ENCODE peak calls at places on chromosomes 2 and 18, in five cellular contexts. One of them, this sample, is unnamed.

GRCh38 chr2:18154259-18154658 is 275.8 kb downstream of the KCNS3 start:
- DNase-seq in A549: no peak
- DNase-seq in PC-3: peak
- DNase-seq in heart right ventricle: no peak
- DNase-seq in mammary epithelial cell: peak
- DNase-seq in this sample: no peak

GRCh38 chr2:187008111-187008510 is 159.1 kb upstream of the ZSWIM2 start:
- DNase-seq in PC-3: peak
- DNase-seq in heart right ventricle: no peak
- DNase-seq in mammary epithelial cell: peak
- DNase-seq in A549: no peak
- DNase-seq in this sample: no peak

GRCh38 chr18:69490813-69491212 is 90.1 kb downstream of the DOK6 start:
- DNase-seq in A549: no peak
- DNase-seq in heart right ventricle: no peak
- DNase-seq in mammary epithelial cell: no peak
- DNase-seq in PC-3: peak
- DNase-seq in this sample: no peak

GRCh38 chr18:44731866-44732555 is 51.3 kb downstream of the SETBP1 start:
- DNase-seq in mammary epithelial cell: peak
- DNase-seq in heart right ventricle: no peak
- DNase-seq in A549: no peak
- DNase-seq in PC-3: peak
- DNase-seq in this sample: peak

GRCh38 chr2:185316383-185316782 is 422.2 kb upstream of the FSIP2 start:
- DNase-seq in PC-3: no peak
- DNase-seq in heart right ventricle: no peak
- DNase-seq in A549: no peak
- DNase-seq in mammary epithelial cell: no peak
- DNase-seq in this sample: no peak

GRCh38 chr2:228282371-228282770 is 100.9 kb upstream of the SPHKAP start:
- DNase-seq in PC-3: no peak
- DNase-seq in A549: no peak
- DNase-seq in heart right ventricle: no peak
- DNase-seq in mammary epithelial cell: no peak
- DNase-seq in this sample: no peak

GRCh38 chr2:198165289-198165688 is 360.9 kb downstream of the PLCL1 start:
- DNase-seq in heart right ventricle: no peak
- DNase-seq in PC-3: no peak
- DNase-seq in A549: no peak
- DNase-seq in mammary epithelial cell: no peak
- DNase-seq in this sample: no peak

GRCh38 chr2:127864877-127865276 is 6.9 kb upstream of the POLR2D start:
- DNase-seq in A549: peak
- DNase-seq in heart right ventricle: no peak
- DNase-seq in mammary epithelial cell: no peak
- DNase-seq in PC-3: no peak
- DNase-seq in this sample: peak

GRCh38 chr18:54149078-54149697 is 75.3 kb downstream of the MBD2 start:
- DNase-seq in mammary epithelial cell: peak
- DNase-seq in heart right ventricle: no peak
- DNase-seq in A549: peak
- DNase-seq in PC-3: peak
- DNase-seq in this sample: peak

GRCh38 chr2:20106746-20107145 is 55.3 kb upstream of the LAPTM4A start:
- DNase-seq in PC-3: peak
- DNase-seq in mammary epithelial cell: peak
- DNase-seq in A549: no peak
- DNase-seq in heart right ventricle: peak
- DNase-seq in this sample: peak

GRCh38 chr2:11930211-11930761 is 183.9 kb downstream of the LPIN1 start:
- DNase-seq in A549: no peak
- DNase-seq in mammary epithelial cell: no peak
- DNase-seq in heart right ventricle: no peak
- DNase-seq in PC-3: no peak
- DNase-seq in this sample: no peak

GRCh38 chr2:85326946-85327756 is 638 bp downstream of the TGOLN2 start:
- DNase-seq in PC-3: peak
- DNase-seq in A549: peak
- DNase-seq in mammary epithelial cell: peak
- DNase-seq in heart right ventricle: peak
- DNase-seq in this sample: peak

GRCh38 chr2:45652090-45653050 is 895 bp downstream of the PRKCE start:
- DNase-seq in PC-3: peak
- DNase-seq in mammary epithelial cell: peak
- DNase-seq in A549: peak
- DNase-seq in heart right ventricle: peak
- DNase-seq in this sample: no peak

GRCh38 chr2:182650704-182651103 is 65.4 kb upstream of the DNAJC10 start:
- DNase-seq in mammary epithelial cell: peak
- DNase-seq in A549: peak
- DNase-seq in PC-3: peak
- DNase-seq in heart right ventricle: no peak
- DNase-seq in this sample: peak

GRCh38 chr18:44062345-44062744 is 618.3 kb upstream of the SETBP1 start:
- DNase-seq in PC-3: no peak
- DNase-seq in heart right ventricle: no peak
- DNase-seq in mammary epithelial cell: no peak
- DNase-seq in A549: no peak
- DNase-seq in this sample: no peak

GRCh38 chr18:72637319-72638113 is 93.4 kb upstream of the CBLN2 start:
- DNase-seq in heart right ventricle: no peak
- DNase-seq in mammary epithelial cell: no peak
- DNase-seq in PC-3: no peak
- DNase-seq in A549: no peak
- DNase-seq in this sample: no peak

GRCh38 chr2:46448656-46449055 is 30.7 kb upstream of the TMEM247 start:
- DNase-seq in PC-3: peak
- DNase-seq in A549: no peak
- DNase-seq in heart right ventricle: no peak
- DNase-seq in mammary epithelial cell: no peak
- DNase-seq in this sample: no peak

GRCh38 chr2:61993422-61994024 is 88.0 kb downstream of the COMMD1 start:
- DNase-seq in mammary epithelial cell: peak
- DNase-seq in A549: peak
- DNase-seq in heart right ventricle: no peak
- DNase-seq in PC-3: peak
- DNase-seq in this sample: peak

GRCh38 chr2:98568161-98568956 is 40.0 kb downstream of the COA5 start:
- DNase-seq in A549: no peak
- DNase-seq in mammary epithelial cell: no peak
- DNase-seq in PC-3: no peak
- DNase-seq in heart right ventricle: no peak
- DNase-seq in this sample: peak

GRCh38 chr2:3145471-3146027 is 232.1 kb downstream of the EIPR1 start:
- DNase-seq in PC-3: no peak
- DNase-seq in A549: no peak
- DNase-seq in heart right ventricle: no peak
- DNase-seq in mammary epithelial cell: no peak
- DNase-seq in this sample: no peak

GRCh38 chr18:47750889-47751423 is 179.5 kb downstream of the SMAD2 start:
- DNase-seq in A549: no peak
- DNase-seq in mammary epithelial cell: no peak
- DNase-seq in heart right ventricle: no peak
- DNase-seq in PC-3: no peak
- DNase-seq in this sample: no peak

GRCh38 chr2:127517465-127517864 is 8.8 kb downstream of the IWS1 start:
- DNase-seq in A549: no peak
- DNase-seq in heart right ventricle: no peak
- DNase-seq in PC-3: no peak
- DNase-seq in mammary epithelial cell: no peak
- DNase-seq in this sample: no peak

GRCh38 chr2:66733361-66733760 is 298.4 kb downstream of the MEIS1 start:
- DNase-seq in A549: no peak
- DNase-seq in mammary epithelial cell: no peak
- DNase-seq in PC-3: no peak
- DNase-seq in heart right ventricle: no peak
- DNase-seq in this sample: no peak

GRCh38 chr2:181371782-181372292 is 85.3 kb upstream of the ITGA4 start:
- DNase-seq in A549: no peak
- DNase-seq in heart right ventricle: no peak
- DNase-seq in PC-3: no peak
- DNase-seq in mammary epithelial cell: no peak
- DNase-seq in this sample: no peak

GRCh38 chr2:238362611-238363010 is 42.3 kb downstream of the TRAF3IP1 start:
- DNase-seq in A549: no peak
- DNase-seq in mammary epithelial cell: no peak
- DNase-seq in PC-3: no peak
- DNase-seq in heart right ventricle: no peak
- DNase-seq in this sample: no peak

GRCh38 chr2:207792244-207792785 is 22.6 kb upstream of the FZD5 start:
- DNase-seq in PC-3: peak
- DNase-seq in A549: peak
- DNase-seq in heart right ventricle: no peak
- DNase-seq in mammary epithelial cell: peak
- DNase-seq in this sample: peak

GRCh38 chr2:43524180-43524965 is 71.5 kb downstream of the THADA start:
- DNase-seq in PC-3: peak
- DNase-seq in A549: peak
- DNase-seq in mammary epithelial cell: no peak
- DNase-seq in heart right ventricle: no peak
- DNase-seq in this sample: peak

GRCh38 chr2:119546446-119546765 is 2.2 kb downstream of the CFAP221 start:
- DNase-seq in heart right ventricle: no peak
- DNase-seq in mammary epithelial cell: no peak
- DNase-seq in PC-3: no peak
- DNase-seq in A549: no peak
- DNase-seq in this sample: no peak

GRCh38 chr2:235286624-235287368 is 207.0 kb upstream of the AGAP1 start:
- DNase-seq in A549: no peak
- DNase-seq in PC-3: no peak
- DNase-seq in mammary epithelial cell: no peak
- DNase-seq in heart right ventricle: no peak
- DNase-seq in this sample: no peak

GRCh38 chr18:12121175-12122095 is 27.8 kb downstream of the ANKRD62 start:
- DNase-seq in A549: peak
- DNase-seq in heart right ventricle: no peak
- DNase-seq in mammary epithelial cell: no peak
- DNase-seq in PC-3: peak
- DNase-seq in this sample: no peak
- H3K27ac ChIP-seq in A549: no peak
- H3K27ac ChIP-seq in heart right ventricle: no peak
- H3K27ac ChIP-seq in mammary epithelial cell: no peak
- H3K27ac ChIP-seq in PC-3: no peak
- H3K27ac ChIP-seq in this sample: no peak

GRCh38 chr2:102251042-102251848 is 60.1 kb upstream of the IL1RL1 start:
- DNase-seq in A549: peak
- DNase-seq in PC-3: no peak
- DNase-seq in mammary epithelial cell: no peak
- DNase-seq in heart right ventricle: peak
- DNase-seq in this sample: peak
- H3K27ac ChIP-seq in A549: peak
- H3K27ac ChIP-seq in PC-3: no peak
- H3K27ac ChIP-seq in mammary epithelial cell: no peak
- H3K27ac ChIP-seq in heart right ventricle: peak
- H3K27ac ChIP-seq in this sample: no peak

GRCh38 chr2:42098571-42099430 is 51.0 kb downstream of the PKDCC start:
- DNase-seq in mammary epithelial cell: no peak
- DNase-seq in PC-3: no peak
- DNase-seq in heart right ventricle: no peak
- DNase-seq in A549: no peak
- DNase-seq in this sample: no peak

GRCh38 chr2:42096869-42097591 is 49.2 kb downstream of the PKDCC start:
- DNase-seq in heart right ventricle: no peak
- DNase-seq in PC-3: no peak
- DNase-seq in mammary epithelial cell: no peak
- DNase-seq in A549: no peak
- DNase-seq in this sample: no peak

GRCh38 chr2:42092084-42092996 is 44.5 kb downstream of the PKDCC start:
- DNase-seq in mammary epithelial cell: peak
- DNase-seq in heart right ventricle: no peak
- DNase-seq in PC-3: peak
- DNase-seq in A549: peak
- DNase-seq in this sample: no peak

GRCh38 chr2:42094114-42094513 is 46.3 kb downstream of the PKDCC start:
- DNase-seq in heart right ventricle: no peak
- DNase-seq in mammary epithelial cell: no peak
- DNase-seq in A549: no peak
- DNase-seq in PC-3: no peak
- DNase-seq in this sample: no peak

DNA sequence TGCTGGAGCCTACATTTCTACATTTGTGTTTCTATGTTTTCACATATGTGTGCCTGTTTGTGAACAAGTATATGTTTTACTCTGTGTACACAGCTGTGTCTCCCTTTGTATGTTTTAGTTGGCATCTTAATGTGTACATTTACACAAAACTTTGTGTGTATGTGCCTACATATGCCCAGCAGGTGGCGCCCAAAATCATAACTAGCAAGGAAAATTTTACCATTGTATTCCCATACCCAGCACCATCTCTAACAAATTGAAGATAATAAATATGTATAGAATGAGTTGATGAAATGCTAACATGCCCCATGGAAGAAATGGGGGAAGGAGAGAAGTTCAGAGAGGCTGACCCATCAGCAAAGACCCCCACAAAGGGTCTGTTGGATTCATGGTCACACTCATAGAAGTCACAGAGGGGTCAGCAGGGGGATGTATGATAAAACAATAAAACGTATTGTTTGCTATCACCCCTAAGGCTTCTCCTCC is 48.1 kb downstream of the PKDCC start:
- DNase-seq in PC-3: peak
- DNase-seq in heart right ventricle: peak
- DNase-seq in mammary epithelial cell: peak
- DNase-seq in A549: peak
- DNase-seq in this sample: peak
- H3K27ac ChIP-seq in PC-3: no peak
- H3K27ac ChIP-seq in heart right ventricle: no peak
- H3K27ac ChIP-seq in mammary epithelial cell: no peak
- H3K27ac ChIP-seq in A549: peak
- H3K27ac ChIP-seq in this sample: no peak

GRCh38 chr18:64275593-64276309 is 126.9 kb upstream of the LINC00305 start:
- DNase-seq in heart right ventricle: no peak
- DNase-seq in A549: no peak
- DNase-seq in mammary epithelial cell: no peak
- DNase-seq in PC-3: no peak
- DNase-seq in this sample: no peak
- H3K27ac ChIP-seq in heart right ventricle: no peak
- H3K27ac ChIP-seq in A549: no peak
- H3K27ac ChIP-seq in mammary epithelial cell: no peak
- H3K27ac ChIP-seq in PC-3: no peak
- H3K27ac ChIP-seq in this sample: no peak

GRCh38 chr2:231593666-231594065 is 1.0 kb downstream of the TEX44 start:
- DNase-seq in A549: no peak
- DNase-seq in heart right ventricle: no peak
- DNase-seq in PC-3: no peak
- DNase-seq in mammary epithelial cell: no peak
- DNase-seq in this sample: no peak

GRCh38 chr2:231592636-231593145 is at the start of gene TEX44:
- DNase-seq in mammary epithelial cell: no peak
- DNase-seq in PC-3: no peak
- DNase-seq in A549: no peak
- DNase-seq in heart right ventricle: no peak
- DNase-seq in this sample: no peak

GRCh38 chr2:231583982-231584381 is 8.7 kb upstream of the TEX44 start:
- DNase-seq in heart right ventricle: no peak
- DNase-seq in mammary epithelial cell: no peak
- DNase-seq in PC-3: no peak
- DNase-seq in A549: no peak
- DNase-seq in this sample: no peak

GRCh38 chr2:231590614-231591013 is 2.0 kb upstream of the TEX44 start:
- DNase-seq in heart right ventricle: no peak
- DNase-seq in mammary epithelial cell: no peak
- DNase-seq in PC-3: peak
- DNase-seq in A549: no peak
- DNase-seq in this sample: no peak

GRCh38 chr2:231589656-231590055 is 3.0 kb upstream of the TEX44 start:
- DNase-seq in PC-3: no peak
- DNase-seq in heart right ventricle: no peak
- DNase-seq in mammary epithelial cell: no peak
- DNase-seq in A549: no peak
- DNase-seq in this sample: no peak
- H3K27ac ChIP-seq in PC-3: no peak
- H3K27ac ChIP-seq in heart right ventricle: no peak
- H3K27ac ChIP-seq in mammary epithelial cell: no peak
- H3K27ac ChIP-seq in A549: no peak
- H3K27ac ChIP-seq in this sample: no peak